ENCODE peak calls at places on chromosomes 11 and 22, in five cellular contexts. D is GM12878, U is A549, C is K562, N is HepG2. H is an unnamed sample.

GRCh38 chr22:28208036-28208435 is 289.0 kb upstream of the PITPNB start:
- DNase-seq in D (no peak), U (no peak), C (no peak), N (no peak), H (no peak)

GRCh38 chr22:48135641-48136040 is 1373.2 kb downstream of the TBC1D22A start:
- DNase-seq in D (no peak), U (no peak), C (no peak), N (no peak), H (no peak)

GRCh38 chr11:66291303-66291705 is 390 bp upstream of the TMEM151A start:
- DNase-seq in D (no peak), U (no peak), C (no peak), N (no peak), H (peak)

GRCh38 chr11:66970371-66970807 is 4.7 kb upstream of the C11orf86 start:
- DNase-seq in D (no peak), U (no peak), C (no peak), N (no peak), H (no peak)

GRCh38 chr11:64610596-64610995 is 19.6 kb downstream of the SLC22A12 start:
- DNase-seq in D (no peak), U (no peak), C (no peak), N (no peak), H (no peak)

GRCh38 chr11:92269021-92269420 is 44.4 kb downstream of the FAT3 start:
- DNase-seq in D (no peak), U (peak), C (no peak), N (peak), H (no peak)

GRCh38 chr11:102850973-102851745 is 7.8 kb upstream of the MMP3 start:
- DNase-seq in D (no peak), U (no peak), C (no peak), N (no peak), H (no peak)

GRCh38 chr11:2541881-2542361 is 97.1 kb downstream of the KCNQ1 start:
- DNase-seq in D (no peak), U (no peak), C (no peak), N (no peak), H (no peak)

GRCh38 chr22:47452184-47452583 is 689.7 kb downstream of the TBC1D22A start:
- DNase-seq in D (no peak), U (peak), C (peak), N (peak), H (no peak)

GRCh38 chr11:66745356-66746235 is 16.6 kb upstream of the SPTBN2 start:
- DNase-seq in D (no peak), U (peak), C (peak), N (no peak), H (peak)

GRCh38 chr11:17934194-17934593 is 78.7 kb downstream of the SERGEF start:
- DNase-seq in D (no peak), U (no peak), C (no peak), N (no peak), H (no peak)

GRCh38 chr11:11531127-11531526 is 90.7 kb downstream of the GALNT18 start:
- DNase-seq in D (no peak), U (no peak), C (no peak), N (no peak), H (no peak)

GRCh38 chr22:35705141-35705540 is 12.5 kb upstream of the APOL5 start:
- DNase-seq in D (no peak), U (no peak), C (no peak), N (no peak), H (no peak)

DNA sequence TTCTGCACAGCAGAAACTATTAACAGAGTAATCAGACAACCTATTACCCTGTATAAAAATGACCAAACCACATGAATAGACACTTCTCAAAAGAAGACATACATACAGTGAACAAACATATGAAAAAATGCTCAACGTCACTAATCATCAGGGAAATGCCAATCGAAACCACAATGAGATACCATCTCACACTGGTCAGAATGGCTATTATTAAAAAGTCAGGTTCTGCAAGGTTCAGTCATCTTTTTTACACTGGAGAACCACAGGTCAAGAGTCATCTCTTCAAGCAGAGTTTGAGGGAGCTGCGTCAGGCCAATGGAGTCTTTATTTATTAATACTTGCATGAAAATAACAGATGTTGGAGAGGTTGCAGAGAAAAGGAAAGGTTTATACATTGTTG is 40.4 kb downstream of the RCN1 start:
- DNase-seq in D (no peak), U (no peak), C (no peak), N (no peak), H (no peak)
- TF ChIP-seq KDM1A in D (no peak), U (no peak), C (no peak), N (no peak), H (no peak)

DNA sequence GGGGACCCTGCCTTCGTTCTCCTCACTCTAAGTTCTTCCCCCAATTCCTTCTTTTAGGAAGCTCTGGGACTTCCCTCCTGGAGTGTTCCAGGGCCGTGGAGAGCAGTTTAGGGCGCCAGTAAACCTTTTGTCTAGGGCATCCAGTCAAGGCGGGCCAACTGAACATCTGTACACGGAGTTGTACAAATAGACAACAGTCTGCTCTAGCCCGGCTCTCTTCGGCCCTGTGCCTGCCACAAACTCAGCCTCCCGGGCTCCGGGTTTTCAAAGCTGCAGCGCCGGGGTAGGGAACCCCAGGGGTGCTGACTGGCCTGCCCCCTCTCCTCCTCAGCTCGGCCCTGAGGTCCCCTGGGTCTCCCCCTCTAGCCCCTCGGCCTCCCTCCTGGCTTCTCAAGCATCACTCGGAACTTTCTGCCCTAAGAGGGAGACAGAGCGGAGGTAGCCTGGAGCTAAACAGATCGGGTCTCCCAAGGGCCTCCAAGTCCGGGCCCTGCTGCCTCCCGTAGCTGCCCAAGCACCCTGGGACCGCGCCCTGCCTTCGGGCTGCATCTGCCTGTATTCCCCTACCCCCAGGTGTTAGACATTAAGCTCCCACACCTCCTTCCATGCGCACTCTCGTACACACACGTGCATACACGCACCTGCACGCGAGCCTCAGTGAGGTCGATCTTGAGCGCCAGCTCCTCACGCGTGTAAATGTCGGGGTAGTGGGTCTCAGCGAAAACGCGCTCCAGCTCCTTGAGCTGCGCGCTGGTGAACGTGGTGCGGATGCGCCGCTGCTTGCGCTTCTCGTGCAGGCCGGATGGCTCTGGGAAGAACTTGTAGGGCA is 3.3 kb downstream of the PHOX2A start:
- DNase-seq in D (no peak), U (no peak), C (no peak), N (no peak), H (peak)
- TF ChIP-seq KDM1A in D (no peak), U (no peak), C (no peak), N (no peak), H (no peak)

DNA sequence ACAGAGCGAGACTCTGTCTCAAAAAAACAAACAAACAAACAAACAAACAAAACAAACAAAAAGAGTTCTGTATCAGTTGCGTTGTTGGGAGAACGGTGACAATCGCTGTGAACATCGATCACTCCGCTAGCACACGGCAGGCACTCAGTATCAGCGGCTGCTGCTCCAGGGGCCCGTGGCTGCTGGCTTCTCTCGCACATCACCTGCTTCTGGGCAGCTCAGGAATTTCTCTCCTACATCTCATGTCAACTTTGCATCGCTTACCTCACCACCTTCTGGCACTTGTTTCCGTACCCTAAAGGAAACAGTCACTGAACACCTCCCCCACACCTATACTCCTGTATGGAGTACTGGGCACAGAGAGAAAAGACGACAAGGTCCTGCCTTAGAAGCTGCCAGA is 70.3 kb upstream of the WNT7B start:
- DNase-seq in D (no peak), U (no peak), C (no peak), N (no peak), H (no peak)
- TF ChIP-seq KDM1A in D (no peak), U (no peak), C (no peak), N (no peak), H (no peak)

GRCh38 chr11:69385466-69385820 is 91.5 kb downstream of the MYEOV start:
- DNase-seq in D (no peak), U (no peak), C (no peak), N (no peak), H (no peak)
- TF ChIP-seq KDM1A in D (no peak), U (no peak), C (no peak), N (no peak), H (no peak)

DNA sequence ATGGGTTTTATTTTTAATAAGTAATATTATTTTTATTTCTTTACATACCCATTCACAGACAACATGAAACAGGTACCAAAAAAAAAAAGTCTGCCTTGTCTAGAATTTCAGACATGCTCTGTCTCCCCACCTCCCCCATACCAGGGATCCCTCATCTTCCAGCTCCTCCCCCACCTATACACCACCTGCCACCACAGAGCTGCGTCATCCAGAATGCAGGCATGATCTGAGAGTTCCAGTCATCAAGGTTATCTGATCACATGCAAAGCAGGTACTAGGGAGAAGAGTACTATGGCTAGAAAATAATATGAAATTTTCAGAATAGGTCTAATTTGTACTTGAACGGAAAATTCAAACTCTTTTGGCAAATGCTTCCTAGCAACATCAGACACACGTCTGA is 169.8 kb downstream of the EFCAB6 start:
- DNase-seq in D (no peak), U (no peak), C (no peak), N (no peak), H (no peak)
- TF ChIP-seq KDM1A in D (no peak), U (no peak), C (no peak), N (no peak), H (no peak)

GRCh38 chr22:38740754-38741153 is 15.0 kb downstream of the SUN2 start:
- DNase-seq in D (no peak), U (no peak), C (no peak), N (no peak), H (no peak)

GRCh38 chr22:38741576-38741975 is 14.2 kb downstream of the SUN2 start:
- DNase-seq in D (no peak), U (no peak), C (no peak), N (no peak), H (no peak)

GRCh38 chr22:38741166-38741565 is 14.6 kb downstream of the SUN2 start:
- DNase-seq in D (no peak), U (no peak), C (no peak), N (no peak), H (no peak)

GRCh38 chr22:38739300-38740055 is 16.3 kb downstream of the SUN2 start:
- DNase-seq in D (no peak), U (no peak), C (no peak), N (no peak), H (no peak)

DNA sequence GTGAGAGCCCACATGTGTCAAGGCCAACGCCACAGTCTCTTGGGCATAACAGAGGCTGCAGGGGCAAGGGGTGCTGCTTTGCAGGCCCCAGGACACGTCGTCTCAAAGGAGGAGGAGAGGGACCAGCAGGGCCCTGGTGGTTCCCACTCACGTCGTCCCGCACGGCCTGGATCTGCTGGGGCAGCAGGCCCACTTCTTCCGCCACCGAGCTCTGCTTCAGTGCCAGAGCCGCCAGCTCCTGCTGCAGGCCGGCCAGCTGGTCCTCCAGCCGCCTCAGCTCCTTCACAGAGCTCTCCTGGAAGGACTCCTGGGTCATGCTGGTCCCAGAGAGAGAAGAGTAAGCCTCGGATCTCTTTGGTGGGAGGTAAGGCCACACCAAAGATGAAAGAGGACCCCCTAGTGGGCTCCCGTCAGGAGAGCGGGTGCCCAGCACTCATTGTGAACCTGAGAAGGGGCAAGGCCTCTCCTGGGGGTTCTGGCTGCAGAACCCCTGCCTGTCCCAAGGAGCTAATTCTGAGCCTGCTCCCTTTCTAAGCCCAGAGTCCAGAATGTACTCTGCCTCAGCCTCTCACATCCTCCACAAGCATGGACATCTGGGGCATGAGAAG is 15.6 kb downstream of the SUN2 start:
- DNase-seq in D (no peak), U (no peak), C (no peak), N (no peak), H (no peak)
- TF ChIP-seq KDM1A in D (no peak), U (no peak), C (no peak), N (no peak), H (no peak)

GRCh38 chr22:43826142-43827093 is 14.3 kb upstream of the EFCAB6 start:
- DNase-seq in D (no peak), U (peak), C (no peak), N (no peak), H (peak)

GRCh38 chr22:43825651-43826050 is 13.5 kb upstream of the EFCAB6 start:
- DNase-seq in D (no peak), U (no peak), C (no peak), N (no peak), H (no peak)

GRCh38 chr22:43823911-43824665 is 12.0 kb upstream of the EFCAB6 start:
- DNase-seq in D (no peak), U (no peak), C (no peak), N (no peak), H (no peak)

GRCh38 chr22:43823353-43823908 is 11.3 kb upstream of the EFCAB6 start:
- DNase-seq in D (no peak), U (peak), C (no peak), N (peak), H (no peak)

DNA sequence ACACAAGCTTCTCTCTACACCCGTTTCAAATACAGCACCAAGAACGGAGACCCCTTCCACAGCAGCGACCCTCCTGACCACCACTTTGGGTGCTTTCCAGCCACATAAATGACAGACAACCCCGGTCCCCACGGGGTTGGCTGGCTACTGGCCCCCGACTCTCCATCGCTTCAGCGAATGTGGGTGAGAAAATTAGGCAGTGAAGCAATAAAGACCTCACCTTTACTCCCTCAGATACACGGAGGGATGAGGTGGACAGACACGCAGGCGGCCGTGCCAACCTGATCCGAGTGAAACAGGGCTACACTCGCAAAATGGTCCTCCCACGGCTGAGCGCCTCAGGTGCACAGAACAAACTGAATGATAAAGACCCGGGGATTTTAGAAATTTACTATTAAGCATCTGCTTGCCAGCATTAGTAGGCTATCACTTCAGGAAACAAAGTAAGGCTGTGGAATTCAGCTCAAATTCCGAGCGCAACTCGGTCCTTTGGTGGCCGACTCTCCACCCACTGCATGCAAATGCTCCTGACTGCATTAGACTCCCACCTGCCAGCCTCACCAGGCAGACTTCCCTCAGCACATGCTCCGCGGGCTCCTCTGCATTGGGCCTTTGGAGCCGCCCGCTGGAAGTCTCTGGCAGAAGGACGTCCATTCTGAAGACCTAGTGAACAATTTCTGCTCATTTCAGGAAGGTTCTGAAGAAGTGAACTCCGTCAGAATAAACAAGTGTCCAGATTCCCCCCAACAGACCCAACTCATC is 12.8 kb upstream of the EFCAB6 start:
- DNase-seq in D (no peak), U (no peak), C (no peak), N (no peak), H (no peak)
- TF ChIP-seq KDM1A in D (no peak), U (no peak), C (no peak), N (no peak), H (no peak)

GRCh38 chr22:18110194-18110943 is at the start of gene TUBA8:
- DNase-seq in D (no peak), U (no peak), C (no peak), N (no peak), H (peak)
- TF ChIP-seq KDM1A in D (no peak), U (no peak), C (no peak), N (no peak), H (no peak)

H was measured in H1.